ENCODE peak calls at places on chromosomes 1 and 21, in four cellular contexts. A is activated CD4-positive, alpha-beta T cell treated with anti-CD3 and anti-CD28 coated beads for 1 hour; L is GM23248; W is non-pigmented ciliary epithelial cell. I is an unnamed sample.

GRCh38 chr1:175499595-175500367 is 243.6 kb downstream of the TNR start:
- DNase-seq in W (no peak), A (no peak), L (no peak), I (no peak)

GRCh38 chr1:206921772-206922265 is at the start of gene FCMR:
- DNase-seq in L (no peak), W (no peak), A (no peak), I (peak; percentile 27)

GRCh38 chr1:79198841-79199240 is 192.3 kb upstream of the ADGRL4 start:
- DNase-seq in A (no peak), L (peak; percentile 80), W (peak; percentile 26), I (no peak)

GRCh38 chr1:153842006-153842471 is 66.8 kb downstream of the SLC27A3 start:
- DNase-seq in A (no peak), L (peak; percentile 6), W (no peak), I (no peak)

GRCh38 chr1:224874775-224875174 is 54.7 kb upstream of the DNAH14 start:
- DNase-seq in L (no peak), W (no peak), A (no peak), I (no peak)

GRCh38 chr1:246072456-246072855 is 434.6 kb downstream of the SMYD3 start:
- DNase-seq in L (no peak), A (no peak), W (no peak), I (no peak)

GRCh38 chr21:26966978-26967913 is at the start of gene ADAMTS5:
- DNase-seq in L (peak; percentile 92), W (no peak), A (no peak), I (no peak)

GRCh38 chr1:57272150-57272549 is 151.7 kb downstream of the DAB1 start:
- DNase-seq in A (no peak), W (no peak), L (peak; percentile 11), I (no peak)

GRCh38 chr1:215263636-215264035 is 181.1 kb downstream of the KCNK2 start:
- DNase-seq in A (no peak), W (no peak), L (peak; percentile 41), I (no peak)

GRCh38 chr1:154206212-154206611 is at the start of gene CFAP141:
- DNase-seq in W (no peak), L (peak; percentile 35), A (no peak), I (no peak)

GRCh38 chr1:46522184-46522968 is 29.1 kb downstream of the KNCN start:
- DNase-seq in A (no peak), W (no peak), L (peak; percentile 91), I (no peak)

GRCh38 chr1:154819628-154820590 is 50.2 kb downstream of the KCNN3 start:
- DNase-seq in L (peak; percentile 32), W (no peak), A (no peak), I (no peak)

GRCh38 chr21:24045775-24046215 is 1561.5 kb downstream of the MRPL39 start:
- DNase-seq in L (peak; percentile 0), A (no peak), W (peak; percentile 97), I (peak; percentile 85)

GRCh38 chr1:183195146-183195571 is 9.1 kb downstream of the LAMC2 start:
- DNase-seq in L (peak; percentile 71), A (no peak), W (no peak), I (no peak)

GRCh38 chr1:88394958-88395357 is 289.1 kb upstream of the PKN2 start:
- DNase-seq in L (no peak), A (no peak), W (no peak), I (no peak)

GRCh38 chr1:200901350-200901749 is 6.7 kb downstream of the INAVA start:
- DNase-seq in L (no peak), W (no peak), A (no peak), I (no peak)

GRCh38 chr1:110084226-110085078 is 14.0 kb upstream of the ALX3 start:
- DNase-seq in L (peak; percentile 74), A (no peak), W (no peak), I (no peak)

GRCh38 chr1:229640455-229640854 is 14.4 kb downstream of the URB2 start:
- DNase-seq in A (no peak), L (no peak), W (no peak), I (no peak)

GRCh38 chr1:12615916-12616708 is 1.9 kb downstream of the DHRS3 start:
- DNase-seq in W (no peak), A (no peak), L (peak; percentile 86), I (no peak)

GRCh38 chr1:182332256-182332655 is 59.3 kb downstream of the GLUL start:
- DNase-seq in W (no peak), A (no peak), L (no peak), I (no peak)

GRCh38 chr1:164689672-164690655 is 131.0 kb downstream of the PBX1 start:
- DNase-seq in W (no peak), L (no peak), A (no peak), I (peak; percentile 14)

GRCh38 chr1:67853704-67854103 is 20.4 kb upstream of the GNG12 start:
- DNase-seq in W (peak; percentile 74), L (peak; percentile 86), A (no peak), I (no peak)

GRCh38 chr21:30340714-30341573 is 3.5 kb upstream of the KRTAP27-1 start:
- DNase-seq in A (no peak), L (peak; percentile 51), W (no peak), I (no peak)

GRCh38 chr1:15337656-15338402 is 71.9 kb upstream of the EFHD2 start:
- DNase-seq in A (no peak), W (peak; percentile 57), L (peak; percentile 95), I (no peak)

GRCh38 chr1:150364231-150365003 is 470 bp downstream of the RPRD2 start:
- DNase-seq in A (peak; percentile 68), L (peak; percentile 90), W (no peak), I (peak; percentile 46)

GRCh38 chr21:36613064-36613463 is 85.9 kb upstream of the SIM2 start:
- DNase-seq in L (peak; percentile 46), A (no peak), W (peak; percentile 30), I (no peak)

GRCh38 chr1:48005254-48006162 is 8.3 kb upstream of the TRABD2B start:
- DNase-seq in A (no peak), W (no peak), L (no peak), I (no peak)

GRCh38 chr1:56527548-56528302 is 51.6 kb downstream of the PLPP3 start:
- DNase-seq in L (no peak), W (no peak), A (no peak), I (no peak)

GRCh38 chr1:156064615-156065014 is 3.7 kb downstream of the RAB25 start:
- DNase-seq in L (peak; percentile 14), W (no peak), A (no peak), I (no peak)

GRCh38 chr1:5836776-5837440 is 155.3 kb downstream of the NPHP4 start:
- DNase-seq in L (no peak), W (no peak), A (no peak), I (no peak)

GRCh38 chr1:180577361-180577760 is 18.6 kb downstream of the OVAAL start:
- DNase-seq in A (no peak), W (no peak), L (no peak), I (no peak)

GRCh38 chr21:45994086-45994661 is 12.6 kb downstream of the COL6A1 start:
- DNase-seq in L (peak; percentile 36), W (no peak), A (peak; percentile 2), I (no peak)

GRCh38 chr1:186819140-186819539 is 9.6 kb upstream of the PLA2G4A start:
- DNase-seq in L (peak; percentile 65), A (no peak), W (peak; percentile 60), I (no peak)

I was measured in substantia nigra.